ENCODE peak calls at places on chromosomes 6 and 20, in nine cellular contexts. One of them, this sample, is unnamed. For H3K9me3 and H3K4me1, the result is how much of the 10 kb centered on the place peaks cover.

GRCh38 chr6:34391023-34391485 is 1.4 kb downstream of the NUDT3 start:
- DNase-seq in mammary epithelial cell: peak
- DNase-seq in hepatocyte: peak
- DNase-seq in adrenal gland: no peak
- DNase-seq in psoas muscle: peak
- DNase-seq in thyroid gland: peak
- DNase-seq in ascending aorta: no peak
- DNase-seq in aorta: peak
- DNase-seq in lung: peak
- DNase-seq in this sample: no peak

GRCh38 chr6:126716012-126716411 is 376.1 kb downstream of the CENPW start:
- DNase-seq in mammary epithelial cell: no peak
- DNase-seq in hepatocyte: no peak
- DNase-seq in adrenal gland: no peak
- DNase-seq in psoas muscle: no peak
- DNase-seq in thyroid gland: no peak
- DNase-seq in ascending aorta: no peak
- DNase-seq in aorta: no peak
- DNase-seq in lung: no peak
- DNase-seq in this sample: no peak

GRCh38 chr20:45423700-45424099 is 7.8 kb downstream of the PIGT start:
- DNase-seq in mammary epithelial cell: no peak
- DNase-seq in hepatocyte: no peak
- DNase-seq in adrenal gland: no peak
- DNase-seq in psoas muscle: no peak
- DNase-seq in thyroid gland: no peak
- DNase-seq in ascending aorta: no peak
- DNase-seq in aorta: no peak
- DNase-seq in lung: no peak
- DNase-seq in this sample: no peak

GRCh38 chr6:33375143-33375649 is 16.4 kb upstream of the KIFC1 start:
- DNase-seq in mammary epithelial cell: peak
- DNase-seq in hepatocyte: peak
- DNase-seq in adrenal gland: peak
- DNase-seq in psoas muscle: peak
- DNase-seq in thyroid gland: peak
- DNase-seq in ascending aorta: peak
- DNase-seq in aorta: peak
- DNase-seq in lung: peak
- DNase-seq in this sample: no peak

GRCh38 chr20:60254901-60255411 is 296.7 kb downstream of the CDH26 start:
- DNase-seq in mammary epithelial cell: peak
- DNase-seq in hepatocyte: no peak
- DNase-seq in adrenal gland: peak
- DNase-seq in psoas muscle: no peak
- DNase-seq in thyroid gland: peak
- DNase-seq in ascending aorta: no peak
- DNase-seq in aorta: no peak
- DNase-seq in lung: no peak
- DNase-seq in this sample: no peak

GRCh38 chr6:142728910-142729481 is 216.0 kb downstream of the HIVEP2 start:
- DNase-seq in mammary epithelial cell: no peak
- DNase-seq in hepatocyte: peak
- DNase-seq in adrenal gland: no peak
- DNase-seq in psoas muscle: no peak
- DNase-seq in thyroid gland: no peak
- DNase-seq in ascending aorta: no peak
- DNase-seq in aorta: no peak
- DNase-seq in lung: no peak
- DNase-seq in this sample: no peak

GRCh38 chr6:163356324-163356723 is 58.2 kb upstream of the QKI start:
- DNase-seq in mammary epithelial cell: peak
- DNase-seq in hepatocyte: no peak
- DNase-seq in adrenal gland: peak
- DNase-seq in psoas muscle: peak
- DNase-seq in thyroid gland: peak
- DNase-seq in ascending aorta: no peak
- DNase-seq in aorta: peak
- DNase-seq in lung: no peak
- DNase-seq in this sample: peak

GRCh38 chr6:53704700-53705099 is 39.1 kb upstream of the KLHL31 start:
- DNase-seq in mammary epithelial cell: no peak
- DNase-seq in hepatocyte: no peak
- DNase-seq in adrenal gland: no peak
- DNase-seq in psoas muscle: no peak
- DNase-seq in thyroid gland: no peak
- DNase-seq in ascending aorta: no peak
- DNase-seq in aorta: no peak
- DNase-seq in lung: no peak
- DNase-seq in this sample: no peak

GRCh38 chr6:166242888-166243287 is 65.3 kb downstream of the PRR18 start:
- DNase-seq in mammary epithelial cell: no peak
- DNase-seq in hepatocyte: no peak
- DNase-seq in adrenal gland: no peak
- DNase-seq in psoas muscle: no peak
- DNase-seq in thyroid gland: no peak
- DNase-seq in ascending aorta: no peak
- DNase-seq in aorta: no peak
- DNase-seq in lung: no peak
- DNase-seq in this sample: no peak

GRCh38 chr6:127869772-127870404 is 31.0 kb downstream of the THEMIS start:
- DNase-seq in mammary epithelial cell: no peak
- DNase-seq in hepatocyte: no peak
- DNase-seq in adrenal gland: no peak
- DNase-seq in psoas muscle: no peak
- DNase-seq in thyroid gland: no peak
- DNase-seq in ascending aorta: no peak
- DNase-seq in aorta: no peak
- DNase-seq in lung: no peak
- DNase-seq in this sample: no peak

GRCh38 chr20:50919567-50919966 is 11.7 kb downstream of the ADNP start:
- DNase-seq in mammary epithelial cell: peak
- DNase-seq in hepatocyte: peak
- DNase-seq in adrenal gland: peak
- DNase-seq in psoas muscle: peak
- DNase-seq in thyroid gland: peak
- DNase-seq in ascending aorta: no peak
- DNase-seq in aorta: peak
- DNase-seq in lung: peak
- DNase-seq in this sample: peak

GRCh38 chr6:134640975-134641429 is 308.9 kb downstream of the ALDH8A1 start:
- DNase-seq in mammary epithelial cell: peak
- DNase-seq in hepatocyte: peak
- DNase-seq in adrenal gland: peak
- DNase-seq in psoas muscle: peak
- DNase-seq in thyroid gland: peak
- DNase-seq in ascending aorta: peak
- DNase-seq in aorta: peak
- DNase-seq in lung: peak
- DNase-seq in this sample: peak

GRCh38 chr6:157452096-157452495 is 71.1 kb downstream of the ZDHHC14 start:
- DNase-seq in mammary epithelial cell: peak
- DNase-seq in hepatocyte: no peak
- DNase-seq in adrenal gland: no peak
- DNase-seq in psoas muscle: no peak
- DNase-seq in thyroid gland: no peak
- DNase-seq in ascending aorta: no peak
- DNase-seq in aorta: no peak
- DNase-seq in lung: no peak
- DNase-seq in this sample: no peak

GRCh38 chr20:19880256-19881079 is 122.4 kb downstream of the RIN2 start:
- DNase-seq in mammary epithelial cell: peak
- DNase-seq in hepatocyte: peak
- DNase-seq in adrenal gland: no peak
- DNase-seq in psoas muscle: no peak
- DNase-seq in thyroid gland: no peak
- DNase-seq in ascending aorta: no peak
- DNase-seq in aorta: no peak
- DNase-seq in lung: no peak
- DNase-seq in this sample: no peak

GRCh38 chr6:70886661-70887060 is 70.2 kb downstream of the B3GAT2 start:
- DNase-seq in mammary epithelial cell: no peak
- DNase-seq in hepatocyte: no peak
- DNase-seq in adrenal gland: no peak
- DNase-seq in psoas muscle: no peak
- DNase-seq in thyroid gland: no peak
- DNase-seq in ascending aorta: no peak
- DNase-seq in aorta: no peak
- DNase-seq in lung: no peak
- DNase-seq in this sample: no peak

GRCh38 chr6:151762817-151763216 is 44.7 kb upstream of the ESR1 start:
- DNase-seq in mammary epithelial cell: no peak
- DNase-seq in hepatocyte: no peak
- DNase-seq in adrenal gland: no peak
- DNase-seq in psoas muscle: no peak
- DNase-seq in thyroid gland: no peak
- DNase-seq in ascending aorta: no peak
- DNase-seq in aorta: no peak
- DNase-seq in lung: no peak
- DNase-seq in this sample: no peak

GRCh38 chr6:24844903-24845302 is 46.2 kb upstream of the ARMH2 start:
- DNase-seq in mammary epithelial cell: no peak
- DNase-seq in hepatocyte: no peak
- DNase-seq in adrenal gland: no peak
- DNase-seq in psoas muscle: no peak
- DNase-seq in thyroid gland: no peak
- DNase-seq in ascending aorta: no peak
- DNase-seq in aorta: no peak
- DNase-seq in lung: no peak
- DNase-seq in this sample: no peak

GRCh38 chr6:33078919-33079521 is 3.2 kb downstream of the HLA-DPB1 start:
- DNase-seq in mammary epithelial cell: no peak
- DNase-seq in hepatocyte: no peak
- DNase-seq in adrenal gland: no peak
- DNase-seq in psoas muscle: no peak
- DNase-seq in thyroid gland: no peak
- DNase-seq in ascending aorta: no peak
- DNase-seq in aorta: no peak
- DNase-seq in lung: no peak
- DNase-seq in this sample: no peak

GRCh38 chr6:160791459-160791858 is 89.4 kb downstream of the PLG start:
- DNase-seq in mammary epithelial cell: peak
- DNase-seq in hepatocyte: no peak
- DNase-seq in adrenal gland: no peak
- DNase-seq in psoas muscle: no peak
- DNase-seq in thyroid gland: no peak
- DNase-seq in ascending aorta: no peak
- DNase-seq in aorta: no peak
- DNase-seq in lung: no peak
- DNase-seq in this sample: no peak
- H3K27ac ChIP-seq in mammary epithelial cell: peak
- H3K27ac ChIP-seq in hepatocyte: no peak
- H3K27ac ChIP-seq in adrenal gland: no peak
- H3K27ac ChIP-seq in psoas muscle: no peak
- H3K27ac ChIP-seq in thyroid gland: no peak
- H3K27ac ChIP-seq in ascending aorta: no peak
- H3K27ac ChIP-seq in aorta: no peak
- H3K27ac ChIP-seq in lung: no peak
- H3K27ac ChIP-seq in this sample: peak

GRCh38 chr6:169920359-169921020 is 169.1 kb downstream of the ERMARD start:
- DNase-seq in mammary epithelial cell: no peak
- DNase-seq in hepatocyte: no peak
- DNase-seq in adrenal gland: no peak
- DNase-seq in psoas muscle: no peak
- DNase-seq in thyroid gland: no peak
- DNase-seq in ascending aorta: no peak
- DNase-seq in aorta: no peak
- DNase-seq in lung: no peak
- DNase-seq in this sample: no peak

GRCh38 chr6:169921227-169921626 is 169.8 kb downstream of the ERMARD start:
- DNase-seq in mammary epithelial cell: no peak
- DNase-seq in hepatocyte: no peak
- DNase-seq in adrenal gland: no peak
- DNase-seq in psoas muscle: no peak
- DNase-seq in thyroid gland: no peak
- DNase-seq in ascending aorta: no peak
- DNase-seq in aorta: no peak
- DNase-seq in lung: no peak
- DNase-seq in this sample: no peak

GRCh38 chr6:169926617-169927417 is 175.4 kb downstream of the ERMARD start:
- DNase-seq in mammary epithelial cell: no peak
- DNase-seq in hepatocyte: no peak
- DNase-seq in adrenal gland: no peak
- DNase-seq in psoas muscle: no peak
- DNase-seq in thyroid gland: no peak
- DNase-seq in ascending aorta: no peak
- DNase-seq in aorta: no peak
- DNase-seq in lung: no peak
- DNase-seq in this sample: no peak

GRCh38 chr6:169921853-169922779 is 170.7 kb downstream of the ERMARD start:
- DNase-seq in mammary epithelial cell: no peak
- DNase-seq in hepatocyte: no peak
- DNase-seq in adrenal gland: no peak
- DNase-seq in psoas muscle: no peak
- DNase-seq in thyroid gland: no peak
- DNase-seq in ascending aorta: no peak
- DNase-seq in aorta: no peak
- DNase-seq in lung: no peak
- DNase-seq in this sample: no peak

GRCh38 chr6:169923468-169924464 is 172.3 kb downstream of the ERMARD start:
- DNase-seq in mammary epithelial cell: no peak
- DNase-seq in hepatocyte: no peak
- DNase-seq in adrenal gland: no peak
- DNase-seq in psoas muscle: no peak
- DNase-seq in thyroid gland: no peak
- DNase-seq in ascending aorta: no peak
- DNase-seq in aorta: no peak
- DNase-seq in lung: no peak
- DNase-seq in this sample: no peak
- H3K9me3 ChIP-seq in mammary epithelial cell: under half
- H3K9me3 ChIP-seq in hepatocyte: under half
- H3K9me3 ChIP-seq in adrenal gland: under half
- H3K9me3 ChIP-seq in psoas muscle: under half
- H3K9me3 ChIP-seq in thyroid gland: under half
- H3K9me3 ChIP-seq in ascending aorta: under half
- H3K9me3 ChIP-seq in aorta: under half
- H3K9me3 ChIP-seq in lung: under half
- H3K9me3 ChIP-seq in this sample: under half

GRCh38 chr20:63859166-63859699 is 2.1 kb upstream of the ABHD16B start:
- DNase-seq in mammary epithelial cell: no peak
- DNase-seq in hepatocyte: no peak
- DNase-seq in adrenal gland: no peak
- DNase-seq in psoas muscle: no peak
- DNase-seq in thyroid gland: no peak
- DNase-seq in ascending aorta: no peak
- DNase-seq in aorta: no peak
- DNase-seq in lung: no peak
- DNase-seq in this sample: no peak
- H3K4me1 ChIP-seq in mammary epithelial cell: under half
- H3K4me1 ChIP-seq in hepatocyte: under half
- H3K4me1 ChIP-seq in adrenal gland: half or more
- H3K4me1 ChIP-seq in psoas muscle: under half
- H3K4me1 ChIP-seq in thyroid gland: half or more
- H3K4me1 ChIP-seq in ascending aorta: under half
- H3K4me1 ChIP-seq in aorta: under half
- H3K4me1 ChIP-seq in lung: under half
- H3K4me1 ChIP-seq in this sample: under half

GRCh38 chr6:11272491-11273192 is 40.2 kb upstream of the NEDD9 start:
- DNase-seq in mammary epithelial cell: no peak
- DNase-seq in hepatocyte: no peak
- DNase-seq in adrenal gland: no peak
- DNase-seq in psoas muscle: no peak
- DNase-seq in thyroid gland: peak
- DNase-seq in ascending aorta: no peak
- DNase-seq in aorta: no peak
- DNase-seq in lung: no peak
- DNase-seq in this sample: no peak
- H3K27ac ChIP-seq in mammary epithelial cell: no peak
- H3K27ac ChIP-seq in hepatocyte: no peak
- H3K27ac ChIP-seq in adrenal gland: no peak
- H3K27ac ChIP-seq in psoas muscle: no peak
- H3K27ac ChIP-seq in thyroid gland: peak
- H3K27ac ChIP-seq in ascending aorta: no peak
- H3K27ac ChIP-seq in aorta: no peak
- H3K27ac ChIP-seq in lung: peak
- H3K27ac ChIP-seq in this sample: no peak

This sample was measured in keratinocyte.